ENCODE peak calls at places on chromosomes 11 and 22, in six cellular contexts. Q is neuronal stem cell, P is H1, U is H9, F is trophoblast cell, K is IMR-90. Z is an unnamed sample.

GRCh38 chr11:2951235-2952110 is 22.3 kb upstream of the PHLDA2 start:
- DNase-seq in K (peak; percentile 69), P (no peak), F (no peak), U (no peak), Q (no peak), Z (peak; percentile 93)

GRCh38 chr22:35418088-35418487 is 18.1 kb downstream of the MCM5 start:
- DNase-seq in Q (no peak), U (no peak), K (peak; percentile 57), F (no peak), P (no peak), Z (no peak)

GRCh38 chr22:24525416-24526037 is 29.4 kb downstream of the GUCD1 start:
- DNase-seq in Q (peak; percentile 59), P (peak; percentile 51), K (peak; percentile 65), F (peak; percentile 95), U (peak; percentile 85), Z (peak; percentile 70)

GRCh38 chr11:57464343-57465181 is 4.2 kb downstream of the RTN4RL2 start:
- DNase-seq in P (no peak), Q (no peak), K (peak; percentile 41), F (peak; percentile 43), U (no peak), Z (no peak)

GRCh38 chr11:132911186-132911585 is 621.1 kb downstream of the OPCML start:
- DNase-seq in U (no peak), Q (no peak), K (peak; percentile 58), P (no peak), F (no peak), Z (peak; percentile 56)

GRCh38 chr11:71322192-71322735 is 69.9 kb upstream of the SHANK2 start:
- DNase-seq in F (no peak), P (no peak), K (no peak), Q (no peak), U (no peak), Z (no peak)

GRCh38 chr11:118757881-118758399 is 33.0 kb downstream of the DDX6 start:
- DNase-seq in P (no peak), Q (no peak), F (no peak), U (no peak), K (no peak), Z (no peak)

GRCh38 chr22:41810022-41810421 is 9.5 kb downstream of the CCDC134 start:
- DNase-seq in F (no peak), P (no peak), U (no peak), Q (no peak), K (no peak), Z (no peak)

GRCh38 chr11:69848196-69848595 is 29.0 kb upstream of the FGF3 start:
- DNase-seq in K (peak; percentile 32), U (no peak), Q (no peak), P (no peak), F (peak; percentile 27), Z (peak; percentile 21)

GRCh38 chr11:75342966-75343870 is 8.2 kb downstream of the ARRB1 start:
- DNase-seq in F (peak; percentile 82), Q (no peak), P (no peak), U (peak; percentile 85), K (peak; percentile 65), Z (peak; percentile 73)
- H3K79me1 ChIP-seq in F (peaks cover 41% of the 10 kb centered on the region), Q (no peaks in the 10 kb centered on the region), P (peaks cover 5% of the 10 kb centered on the region), U (no peaks in the 10 kb centered on the region), K (peaks cover 13% of the 10 kb centered on the region), Z (peaks cover 28% of the 10 kb centered on the region)

GRCh38 chr11:28836285-28837081 is 728.3 kb downstream of the METTL15 start:
- DNase-seq in P (no peak), K (peak; percentile 99), U (no peak), Q (peak; percentile 26), F (no peak), Z (peak; percentile 86)

GRCh38 chr11:28835790-28836189 is 727.6 kb downstream of the METTL15 start:
- DNase-seq in U (no peak), Q (no peak), F (no peak), P (no peak), K (peak; percentile 57), Z (peak; percentile 64)

GRCh38 chr11:28833670-28834069 is 725.5 kb downstream of the METTL15 start:
- DNase-seq in K (peak; percentile 99), F (no peak), P (no peak), U (no peak), Q (no peak), Z (peak; percentile 82)

GRCh38 chr11:28835317-28835716 is 727.1 kb downstream of the METTL15 start:
- DNase-seq in F (no peak), P (no peak), Q (no peak), K (no peak), U (no peak), Z (no peak)

DNA sequence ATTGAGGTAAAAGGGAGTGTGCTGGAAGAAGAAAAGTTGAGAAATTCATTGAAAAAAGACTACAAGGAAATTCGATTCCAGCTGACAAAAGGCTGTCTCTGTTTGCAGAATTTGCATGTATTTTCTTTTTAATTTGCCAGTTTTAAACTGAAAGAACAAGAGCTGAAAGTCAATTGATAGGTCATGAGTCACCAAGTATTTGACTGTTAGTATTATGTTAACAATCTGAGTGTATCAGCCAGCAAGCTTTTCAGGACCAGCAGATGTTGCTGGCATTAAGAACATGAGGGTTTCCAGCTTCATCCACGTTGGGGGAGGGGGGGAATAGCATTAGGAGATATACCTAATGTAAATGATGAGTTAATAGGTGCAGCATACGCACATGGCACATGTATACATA is 726.7 kb downstream of the METTL15 start:
- DNase-seq in K (peak; percentile 97), P (no peak), U (no peak), F (no peak), Q (no peak), Z (peak; percentile 79)
- H4K91ac ChIP-seq in K (peak overlapping the region; percentile 96), P (no peak overlapping the region), U (no peak overlapping the region), F (no peak overlapping the region), Q (no peak overlapping the region), Z (no peak overlapping the region)

DNA sequence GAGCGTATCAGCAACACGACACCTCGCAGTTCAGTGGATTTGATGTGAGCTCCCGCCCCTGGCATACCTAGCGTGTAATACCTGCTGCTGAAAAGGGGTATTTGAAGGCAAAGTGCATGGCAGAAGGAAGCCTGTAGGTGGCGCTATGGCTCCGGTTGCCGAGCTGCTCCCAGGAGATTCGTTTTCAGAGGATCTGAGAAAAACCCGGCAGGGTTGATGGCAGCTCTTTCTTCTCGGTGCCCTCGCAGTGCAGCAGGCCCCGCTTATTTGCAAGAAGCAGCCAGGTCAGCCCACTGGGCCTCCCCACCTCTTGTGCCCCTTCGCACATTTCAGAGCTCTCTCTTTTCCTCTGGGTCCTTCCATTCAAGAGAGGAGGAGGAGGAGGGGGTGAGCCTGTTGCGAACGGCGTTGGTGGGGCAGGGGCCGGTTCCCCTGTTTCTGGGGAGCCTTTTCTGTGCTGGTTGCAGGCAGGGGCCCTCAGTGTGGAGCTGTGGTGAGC is 85.2 kb upstream of the SYT13 start:
- DNase-seq in K (peak; percentile 46), U (peak; percentile 95), Q (peak; percentile 81), P (peak; percentile 82), F (peak; percentile 88), Z (peak; percentile 67)
- H3K14ac ChIP-seq in K (no peak overlapping the region), U (no peak overlapping the region), Q (no peak overlapping the region), P (no peak overlapping the region), F (no peak overlapping the region), Z (no peak overlapping the region)

GRCh38 chr11:72720047-72720446 is 32.2 kb downstream of the ARAP1 start:
- DNase-seq in F (no peak), U (no peak), K (no peak), Q (no peak), P (no peak), Z (no peak)

GRCh38 chr11:72722050-72722748 is 30.0 kb downstream of the ARAP1 start:
- DNase-seq in U (peak; percentile 82), K (peak; percentile 89), F (peak; percentile 97), P (no peak), Q (peak; percentile 48), Z (peak; percentile 93)

GRCh38 chr11:72721689-72722049 is 30.5 kb downstream of the ARAP1 start:
- DNase-seq in Q (no peak), P (no peak), U (no peak), F (peak; percentile 44), K (no peak), Z (no peak)

GRCh38 chr11:72720806-72721205 is 31.4 kb downstream of the ARAP1 start:
- DNase-seq in P (no peak), Q (no peak), U (no peak), F (no peak), K (no peak), Z (no peak)

DNA sequence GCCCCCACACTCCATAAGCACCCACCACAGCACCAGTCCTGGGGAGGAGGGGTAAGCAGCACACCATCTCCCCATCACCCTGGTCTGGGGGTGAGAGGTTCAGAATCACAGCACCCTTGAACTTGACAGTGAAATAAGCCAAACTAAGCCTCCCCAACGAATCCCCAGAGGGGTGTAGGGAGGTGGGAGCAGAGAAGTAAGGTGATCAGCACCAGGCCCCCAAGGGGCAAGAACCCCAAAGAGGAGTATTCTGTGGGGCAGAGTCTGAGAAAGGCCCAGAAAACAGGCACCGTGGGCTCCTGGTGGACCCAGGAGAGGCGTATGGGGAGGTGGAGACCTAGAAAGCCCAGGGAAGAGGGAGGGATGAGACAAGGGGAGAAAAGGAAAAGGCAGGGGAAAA is 30.9 kb downstream of the ARAP1 start:
- DNase-seq in F (no peak), K (no peak), Q (no peak), P (no peak), U (no peak), Z (no peak)
- H3K79me1 ChIP-seq in F (peaks cover 10% of the 10 kb centered on the region), K (peaks cover 98% of the 10 kb centered on the region), Q (no peaks in the 10 kb centered on the region), P (peaks cover 19% of the 10 kb centered on the region), U (peaks cover 8% of the 10 kb centered on the region), Z (peaks cover 43% of the 10 kb centered on the region)

GRCh38 chr11:104291646-104292045 is 127.7 kb upstream of the PDGFD start:
- DNase-seq in Q (no peak), U (no peak), P (no peak), F (peak; percentile 84), K (peak; percentile 18), Z (peak; percentile 2)

GRCh38 chr11:104286129-104286528 is 122.2 kb upstream of the PDGFD start:
- DNase-seq in K (no peak), U (no peak), Q (no peak), F (no peak), P (no peak), Z (no peak)
- H4K91ac ChIP-seq in K (no peak overlapping the region), U (no peak overlapping the region), Q (no peak overlapping the region), F (no peak overlapping the region), P (no peak overlapping the region), Z (no peak overlapping the region)

GRCh38 chr22:48250937-48251530 is 1488.6 kb downstream of the TBC1D22A start:
- DNase-seq in U (no peak), Q (no peak), F (no peak), P (no peak), K (no peak), Z (no peak)

GRCh38 chr22:48249721-48250268 is 1487.3 kb downstream of the TBC1D22A start:
- DNase-seq in P (no peak), F (no peak), U (no peak), Q (no peak), K (no peak), Z (no peak)

GRCh38 chr22:48248901-48249455 is 1486.5 kb downstream of the TBC1D22A start:
- DNase-seq in K (no peak), Q (no peak), U (no peak), F (no peak), P (no peak), Z (no peak)

GRCh38 chr22:48251629-48252028 is 1489.2 kb downstream of the TBC1D22A start:
- DNase-seq in U (no peak), P (no peak), K (no peak), F (no peak), Q (no peak), Z (no peak)

DNA sequence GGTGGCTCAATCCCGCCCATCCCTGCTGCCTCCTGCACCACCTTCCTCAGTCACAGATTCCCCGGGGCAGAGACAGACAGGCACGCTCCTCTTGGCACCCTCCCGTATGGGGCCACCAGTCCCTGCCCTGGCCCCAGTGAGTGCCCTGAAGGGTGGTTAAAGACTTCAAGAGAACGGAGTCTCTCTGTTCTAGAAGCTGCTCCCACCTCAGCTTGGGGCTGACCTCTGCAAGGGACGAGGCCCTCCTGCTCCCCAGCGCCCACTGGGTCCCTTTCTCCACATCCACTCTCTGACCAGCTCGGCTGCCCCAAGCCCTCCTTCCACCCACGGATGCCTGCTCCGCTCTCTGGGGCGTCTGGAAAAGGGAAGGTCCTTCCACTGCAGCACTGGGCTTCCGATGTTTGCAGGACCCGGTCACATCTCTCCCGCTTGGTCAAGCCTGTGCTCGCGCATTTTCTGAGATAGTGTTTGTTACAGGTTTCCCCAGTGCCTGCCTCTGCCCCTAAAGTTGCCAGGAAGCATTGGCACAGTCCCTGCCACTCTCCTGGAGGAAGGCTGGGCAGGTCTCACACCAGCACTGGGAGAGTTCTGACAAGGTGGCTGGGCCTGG is 1487.9 kb downstream of the TBC1D22A start:
- DNase-seq in P (no peak), K (no peak), F (no peak), Q (no peak), U (no peak), Z (no peak)
- H3K14ac ChIP-seq in P (no peak overlapping the region), K (no peak overlapping the region), F (no peak overlapping the region), Q (no peak overlapping the region), U (no peak overlapping the region), Z (no peak overlapping the region)